ENCODE peak calls at places on chromosomes 2 and 18, in ten cellular contexts. G, C, S, F, H, T, I, Y, D and P are unnamed samples.

GRCh38 chr2:34104601-34105000 is 505.5 kb upstream of the FAM98A start:
- DNase-seq in I (no peak), H (no peak), D (peak; percentile 19), G (no peak), F (no peak), T (no peak), Y (no peak), C (peak; percentile 23), S (no peak), P (no peak)

GRCh38 chr2:233976690-233977294 is 59.6 kb downstream of the TRPM8 start:
- DNase-seq in I (peak; percentile 9), C (peak; percentile 76), G (peak; percentile 35), H (peak; percentile 18), S (no peak), T (peak; percentile 68), F (no peak), Y (peak; percentile 62), D (peak; percentile 79), P (peak; percentile 51)

GRCh38 chr2:183164111-183165015 is 40.1 kb downstream of the NUP35 start:
- DNase-seq in I (no peak), C (no peak), F (no peak), T (no peak), G (no peak), Y (no peak), D (no peak), H (no peak), S (no peak), P (no peak)

GRCh38 chr2:230974096-230974913 is 21.6 kb upstream of the SPATA3 start:
- DNase-seq in T (no peak), I (peak; percentile 94), F (no peak), S (no peak), H (peak; percentile 20), G (no peak), D (no peak), C (peak; percentile 59), Y (no peak), P (peak; percentile 38)

GRCh38 chr2:120108749-120109148 is 95.9 kb downstream of the EPB41L5 start:
- DNase-seq in S (peak; percentile 7), T (no peak), F (no peak), C (peak; percentile 61), D (peak; percentile 74), Y (no peak), H (no peak), G (no peak), I (no peak), P (no peak)

GRCh38 chr2:56372071-56372656 is 188.4 kb downstream of the CCDC85A start:
- DNase-seq in S (no peak), I (no peak), D (no peak), C (no peak), T (no peak), G (no peak), F (no peak), Y (no peak), H (no peak), P (no peak)

GRCh38 chr18:11279461-11279860 is 130.1 kb upstream of the PIEZO2 start:
- DNase-seq in G (no peak), S (no peak), F (no peak), C (no peak), H (no peak), T (no peak), I (no peak), D (no peak), Y (no peak), P (no peak)

GRCh38 chr18:58464104-58464625 is 164.7 kb downstream of the ALPK2 start:
- DNase-seq in H (no peak), S (peak; percentile 61), F (no peak), T (no peak), I (no peak), C (no peak), G (no peak), Y (no peak), D (no peak), P (no peak)

GRCh38 chr18:56120781-56121180 is 517.6 kb downstream of the TXNL1 start:
- DNase-seq in I (no peak), F (no peak), G (no peak), T (no peak), H (no peak), D (no peak), C (no peak), S (no peak), Y (no peak), P (no peak)

GRCh38 chr18:25392199-25392598 is 40.2 kb upstream of the ZNF521 start:
- DNase-seq in I (no peak), C (no peak), H (no peak), G (no peak), Y (no peak), F (no peak), T (no peak), D (no peak), S (no peak), P (no peak)
- H3K9me3 ChIP-seq in I (no peaks in the 10 kb centered on the region), C (no peaks in the 10 kb centered on the region), H (no peaks in the 10 kb centered on the region), G (no peaks in the 10 kb centered on the region), Y (no peaks in the 10 kb centered on the region), F (no peaks in the 10 kb centered on the region), T (no peaks in the 10 kb centered on the region), D (peaks cover 21% of the 10 kb centered on the region), S (no peaks in the 10 kb centered on the region), P (no peaks in the 10 kb centered on the region)

GRCh38 chr2:11467749-11468148 is 1.8 kb upstream of the E2F6 start:
- DNase-seq in F (no peak), Y (no peak), S (no peak), I (no peak), T (no peak), D (no peak), C (no peak), G (no peak), H (no peak), P (no peak)

GRCh38 chr2:11465110-11465484 is 864 bp downstream of the E2F6 start:
- DNase-seq in I (no peak), G (no peak), D (no peak), C (no peak), H (no peak), S (no peak), F (no peak), Y (no peak), T (no peak), P (no peak)

GRCh38 chr2:11466307-11467125 is 555 bp upstream of the E2F6 start:
- DNase-seq in Y (no peak), F (no peak), I (no peak), D (no peak), C (no peak), H (peak; percentile 42), G (no peak), T (no peak), S (no peak), P (no peak)

GRCh38 chr2:11467126-11467649 is 1.2 kb upstream of the E2F6 start:
- DNase-seq in H (no peak), Y (no peak), G (no peak), S (no peak), T (no peak), I (no peak), F (no peak), D (no peak), C (no peak), P (no peak)

DNA sequence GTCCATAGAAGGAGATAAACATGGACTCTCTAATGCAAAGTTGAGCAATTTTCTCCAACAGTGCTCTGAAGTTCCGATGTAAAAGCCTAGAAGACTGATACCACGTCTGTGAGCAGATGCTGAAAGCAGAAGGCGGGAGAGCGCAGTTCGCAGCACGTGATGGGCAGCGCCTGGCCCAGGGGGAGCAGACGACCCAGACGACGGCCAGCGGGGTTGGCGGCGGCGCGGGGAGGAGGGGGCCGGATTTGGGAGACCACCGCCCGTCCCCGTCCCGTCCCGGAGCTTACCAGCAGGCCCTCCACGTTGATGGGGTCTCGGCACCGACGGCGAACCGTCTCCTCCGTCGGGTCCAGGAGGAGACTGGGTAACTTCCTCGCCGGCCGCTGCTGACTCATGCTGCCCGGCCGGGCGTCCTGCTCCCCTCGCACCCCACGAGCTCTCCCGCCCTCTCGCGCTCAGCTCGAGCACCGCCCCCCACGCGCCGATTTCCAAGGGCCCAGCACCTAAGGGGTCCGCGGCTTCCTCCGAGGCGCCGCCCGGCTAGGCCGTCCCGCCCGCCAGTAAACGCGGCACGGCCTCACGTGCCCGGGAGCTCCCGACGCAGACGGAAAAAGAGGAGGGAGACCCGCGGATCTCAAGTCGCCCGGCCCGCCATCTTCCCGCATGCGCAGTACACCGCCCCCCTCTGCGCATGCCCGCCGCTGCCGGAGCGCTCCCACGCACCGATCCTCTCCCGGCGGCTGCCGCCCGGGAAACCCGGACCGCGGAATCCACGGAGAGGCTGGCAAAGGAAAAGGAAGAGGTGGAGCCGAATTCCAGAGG is at the start of gene E2F6:
- DNase-seq in I (peak; percentile 24), D (peak; percentile 95), Y (peak; percentile 88), C (peak; percentile 90), F (peak; percentile 97), S (peak; percentile 26), H (peak; percentile 73), T (peak; percentile 94), G (peak; percentile 85), P (peak; percentile 98)
- H3K9ac ChIP-seq in I (peak within 1 kb of the TSS; percentile 49), D (peak within 1 kb of the TSS; percentile 87), Y (peak within 1 kb of the TSS; percentile 69), C (peak within 1 kb of the TSS; percentile 73), F (peak within 1 kb of the TSS; percentile 71), S (peak within 1 kb of the TSS; percentile 72), H (peak within 1 kb of the TSS; percentile 68), T (no peak within 1 kb of the TSS), G (peak within 1 kb of the TSS; percentile 64), P (peak within 1 kb of the TSS; percentile 68)

DNA sequence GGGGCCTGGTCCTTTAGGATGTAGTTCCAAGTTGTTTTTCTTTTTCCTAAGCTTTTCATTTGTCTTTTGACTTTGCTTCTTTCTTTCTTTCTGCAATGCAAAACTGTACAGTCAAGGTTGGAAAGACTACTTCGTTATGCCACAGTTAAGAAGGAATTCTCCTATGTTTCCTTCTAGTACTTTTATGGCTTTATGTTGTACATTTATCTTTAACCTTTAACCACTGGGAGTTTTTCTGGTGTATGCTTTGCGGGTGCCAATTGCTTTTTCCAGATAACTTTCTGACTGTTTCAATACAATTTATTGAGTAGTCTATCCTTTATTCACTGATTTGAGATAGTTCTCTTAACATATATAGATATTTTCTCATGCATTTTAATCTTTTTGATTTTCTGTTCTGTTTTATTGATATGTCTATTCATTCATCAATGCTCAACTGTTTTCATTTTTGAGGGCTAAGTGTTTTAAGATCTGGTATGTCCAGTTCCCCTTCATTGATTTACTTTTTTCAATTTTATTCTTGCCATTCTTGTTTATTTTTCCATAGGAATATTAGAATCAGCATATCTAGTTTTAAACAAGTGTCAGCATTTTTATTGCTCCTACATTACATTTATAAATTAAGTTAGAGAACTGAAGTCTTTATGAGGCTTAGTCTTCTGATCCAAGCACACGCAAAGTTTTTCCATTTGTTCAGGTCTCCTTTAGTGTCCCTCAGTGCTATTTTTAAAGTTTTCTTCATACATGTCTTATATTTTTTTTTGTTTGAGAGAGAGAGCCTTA is 49.9 kb upstream of the COX7A2L start:
- DNase-seq in F (no peak), G (no peak), I (no peak), H (no peak), D (no peak), C (no peak), T (no peak), Y (no peak), S (no peak), P (no peak)
- H3K9me3 ChIP-seq in F (peaks cover 3% of the 10 kb centered on the region), G (peaks cover 32% of the 10 kb centered on the region), I (peaks cover 2% of the 10 kb centered on the region), H (no peaks in the 10 kb centered on the region), D (peaks cover 22% of the 10 kb centered on the region), C (peaks cover 5% of the 10 kb centered on the region), T (no peaks in the 10 kb centered on the region), Y (peaks cover 9% of the 10 kb centered on the region), S (no peaks in the 10 kb centered on the region), P (peaks cover 21% of the 10 kb centered on the region)

DNA sequence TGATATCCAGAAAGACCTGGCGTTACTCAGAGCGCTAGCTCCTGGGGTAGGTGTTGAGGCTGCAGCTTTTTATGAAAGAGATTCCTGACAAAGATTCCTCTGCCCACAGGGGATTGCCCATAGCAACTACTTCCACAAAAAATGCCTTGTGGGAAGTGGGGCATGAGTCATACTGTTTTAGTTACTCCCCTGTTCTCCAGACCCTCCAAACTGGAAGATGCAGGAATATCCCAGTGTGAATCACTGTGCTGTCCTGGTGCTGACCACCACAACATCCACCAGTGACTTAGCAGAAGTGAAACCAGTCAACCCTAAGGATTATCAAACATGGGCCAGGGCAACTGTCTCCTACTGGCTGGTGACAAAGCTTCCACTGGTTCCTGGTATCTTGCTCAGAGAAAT is 61.8 kb downstream of the CDH2 start:
- DNase-seq in C (peak; percentile 96), S (peak; percentile 53), G (no peak), F (no peak), Y (no peak), T (no peak), H (no peak), I (no peak), D (peak; percentile 64), P (peak; percentile 69)
- H3K9ac ChIP-seq in C (no peak overlapping the region), S (no peak overlapping the region), G (no peak overlapping the region), F (no peak overlapping the region), Y (no peak overlapping the region), T (no peak overlapping the region), H (no peak overlapping the region), I (no peak overlapping the region), D (peak overlapping the region; percentile 7), P (no peak overlapping the region)